ENCODE peak calls at places on chromosomes 2 and 18, in eight cellular contexts. U is esophagus squamous epithelium, E is ovary, S is AG04449, C is A549, K is astrocyte, H is adrenal gland, N is astrocyte of the spinal cord. J is an unnamed sample.

GRCh38 chr2:174560737-174561136 is 36.9 kb downstream of the WIPF1 start:
- DNase-seq in C (no peak), E (no peak), S (no peak), N (no peak), U (no peak), H (no peak), K (no peak), J (no peak)

GRCh38 chr2:83016343-83017110 is 1442.6 kb downstream of the SUCLG1 start:
- DNase-seq in N (no peak), U (no peak), K (no peak), E (no peak), H (no peak), S (no peak), C (no peak), J (peak; percentile 41)

GRCh38 chr2:219527076-219527394 is 12.8 kb downstream of the ASIC4 start:
- DNase-seq in N (no peak), C (no peak), E (no peak), S (no peak), U (no peak), H (no peak), K (no peak), J (no peak)

GRCh38 chr2:190666895-190667294 is 18.0 kb downstream of the NAB1 start:
- DNase-seq in S (no peak), C (no peak), E (no peak), U (no peak), K (no peak), H (no peak), N (no peak), J (no peak)

GRCh38 chr2:240499309-240500301 is 58.2 kb downstream of the ANKMY1 start:
- DNase-seq in U (no peak), C (no peak), S (no peak), N (no peak), K (no peak), E (no peak), H (peak; percentile 17), J (no peak)

GRCh38 chr2:205012961-205013360 is 467.7 kb downstream of the PARD3B start:
- DNase-seq in S (no peak), N (no peak), K (no peak), C (no peak), U (no peak), E (no peak), H (no peak), J (no peak)

GRCh38 chr18:5122270-5122669 is 74.8 kb downstream of the AKAIN1 start:
- DNase-seq in K (no peak), E (no peak), N (no peak), H (no peak), S (no peak), U (no peak), C (no peak), J (no peak)

GRCh38 chr2:168365094-168365621 is 90.9 kb upstream of the CERS6 start:
- DNase-seq in U (no peak), K (no peak), N (no peak), E (no peak), H (no peak), C (no peak), S (no peak), J (no peak)

GRCh38 chr18:13643261-13643671 is 83.1 kb downstream of the FAM210A start:
- DNase-seq in U (no peak), E (no peak), N (no peak), H (no peak), K (no peak), S (no peak), C (no peak), J (no peak)

GRCh38 chr2:213224366-213224765 is 59.9 kb upstream of the SPAG16 start:
- DNase-seq in E (no peak), H (no peak), N (no peak), C (no peak), S (no peak), K (no peak), U (no peak), J (peak; percentile 61)

GRCh38 chr2:213228638-213229037 is 55.6 kb upstream of the SPAG16 start:
- DNase-seq in H (no peak), S (no peak), N (no peak), U (no peak), K (no peak), C (no peak), E (no peak), J (no peak)

GRCh38 chr2:213229814-213230213 is 54.5 kb upstream of the SPAG16 start:
- DNase-seq in E (no peak), N (peak; percentile 88), K (peak; percentile 80), U (no peak), C (peak; percentile 11), S (peak; percentile 36), H (no peak), J (no peak)

GRCh38 chr2:213225866-213226265 is 58.4 kb upstream of the SPAG16 start:
- DNase-seq in K (no peak), C (no peak), E (no peak), U (no peak), S (no peak), N (no peak), H (no peak), J (no peak)

GRCh38 chr2:213227458-213227857 is 56.8 kb upstream of the SPAG16 start:
- DNase-seq in S (no peak), U (no peak), C (no peak), K (peak; percentile 14), N (peak; percentile 40), H (no peak), E (no peak), J (peak; percentile 52)
- H3K4me3 ChIP-seq in S (no peak overlapping the region), U (no peak overlapping the region), C (no peak overlapping the region), K (no peak overlapping the region), N (no peak overlapping the region), H (no peak overlapping the region), E (no peak overlapping the region), J (no peak overlapping the region)

DNA sequence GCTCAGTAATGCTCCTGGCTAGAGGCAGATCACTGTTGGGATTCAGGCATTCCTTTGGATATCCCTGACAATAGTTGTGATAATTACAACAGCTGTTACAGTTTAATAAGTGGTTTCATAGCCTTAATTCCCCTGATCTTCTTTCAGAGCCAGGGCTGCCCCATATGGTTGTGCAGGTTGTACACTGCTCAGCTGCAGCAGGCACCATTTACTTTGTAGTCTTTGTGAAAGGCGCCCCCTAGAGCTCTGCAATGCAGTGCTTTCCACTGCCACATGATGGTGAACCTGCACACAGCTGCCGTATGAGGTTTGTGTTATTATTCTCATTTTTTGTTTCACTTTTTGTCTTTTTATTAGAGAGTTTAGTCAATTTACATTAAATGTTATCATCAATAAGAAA is 239.1 kb downstream of the KCNS3 start:
- DNase-seq in N (peak; percentile 52), S (no peak), U (no peak), H (peak; percentile 45), E (no peak), K (no peak), C (peak; percentile 43), J (peak; percentile 44)
- TF ChIP-seq CTCF in N (peak; percentile 85), S (peak; percentile 69), U (peak; percentile 27), H (peak; percentile 42), E (no peak), K (peak; percentile 60), C (peak; percentile 32), J (peak; percentile 64)

GRCh38 chr2:26178746-26179436 is 6.0 kb downstream of the GAREM2 start:
- DNase-seq in C (no peak), K (no peak), E (no peak), H (no peak), U (no peak), S (no peak), N (no peak), J (no peak)
- H3K4me3 ChIP-seq in C (peak overlapping the region; percentile 44), K (peak overlapping the region; percentile 46), E (peak overlapping the region; percentile 29), H (peak overlapping the region; percentile 18), U (peak overlapping the region; percentile 72), S (peak overlapping the region; percentile 59), N (peak overlapping the region; percentile 43), J (peak overlapping the region; percentile 33)

GRCh38 chr2:238771193-238771592 is 76.7 kb upstream of the TWIST2 start:
- DNase-seq in H (no peak), E (no peak), K (peak; percentile 22), S (no peak), C (peak; percentile 25), N (peak; percentile 13), U (no peak), J (no peak)
- TF ChIP-seq CTCF in H (no peak), E (no peak), K (peak; percentile 32), S (peak; percentile 13), C (no peak), N (peak; percentile 44), U (no peak), J (no peak)

DNA sequence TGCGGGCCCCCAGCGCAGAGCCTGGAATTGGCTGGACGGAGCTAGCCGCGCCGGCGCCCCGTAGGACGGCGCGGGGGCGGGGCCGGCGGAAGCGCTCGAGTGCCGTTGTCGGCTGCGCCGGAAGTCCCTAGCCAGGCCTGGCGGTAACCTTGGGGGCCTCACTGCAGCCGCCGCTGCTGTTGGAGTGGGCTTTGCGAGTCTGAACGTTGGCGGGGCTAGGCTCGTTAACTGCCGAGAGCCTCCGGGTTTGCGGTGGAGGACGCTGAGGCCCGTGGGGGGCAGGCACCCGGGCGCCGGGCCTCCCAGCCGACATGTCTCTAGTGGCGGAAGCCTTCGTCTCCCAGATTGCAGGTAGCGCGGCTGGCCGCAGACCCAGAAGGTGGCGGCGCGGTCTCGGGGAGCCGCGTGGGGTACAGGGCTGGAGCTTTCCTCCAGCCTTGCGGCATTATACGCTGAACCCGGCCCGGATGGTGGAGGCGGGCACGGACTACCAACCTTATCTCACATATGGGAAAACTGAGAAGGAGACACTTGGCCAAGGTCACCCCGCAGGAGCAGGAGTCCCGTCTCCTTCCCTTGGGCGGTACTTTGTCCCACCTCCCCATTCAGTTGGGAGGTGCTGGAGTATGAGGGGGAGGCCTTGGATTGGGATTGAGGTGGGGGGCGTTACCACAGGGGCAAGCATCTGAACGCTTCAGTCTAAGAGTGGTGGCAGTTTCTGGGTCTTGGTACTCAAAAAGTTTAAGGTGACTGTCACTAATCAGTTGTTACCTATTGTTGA is at the start of gene MTX2:
- DNase-seq in K (peak; percentile 51), E (peak; percentile 74), C (peak; percentile 83), U (no peak), H (peak; percentile 78), S (no peak), N (peak; percentile 73), J (peak; percentile 46)
- H3K4me3 ChIP-seq in K (peak within 1 kb of the TSS; percentile 86), E (peak within 1 kb of the TSS; percentile 93), C (peak within 1 kb of the TSS; percentile 71), U (peak within 1 kb of the TSS; percentile 89), H (peak within 1 kb of the TSS; percentile 91), S (peak within 1 kb of the TSS; percentile 86), N (peak within 1 kb of the TSS; percentile 92), J (peak within 1 kb of the TSS; percentile 95)

J was measured in bronchial epithelial cell.